ENCODE peak calls at places on chromosomes 12 and 14, in ten cellular contexts. One of them, this sample, is unnamed.

GRCh38 chr12:65278576-65279386 is at the start of gene MSRB3:
- DNase-seq in stimulated activated CD4-positive, alpha-beta T cell treated with anti-CD3 and anti-CD28 coated beads, Interleukin-2, amount 100 ng/mL, for 48 hours: no peak
- DNase-seq in substantia nigra: peak; percentile 26
- DNase-seq in heart left ventricle: peak; percentile 83
- DNase-seq in CD8-positive, alpha-beta memory T cell: peak; percentile 1
- DNase-seq in cardiac muscle cell: peak; percentile 88
- DNase-seq in amniotic stem cell: peak; percentile 77
- DNase-seq in H9: peak; percentile 82
- DNase-seq in cardiac fibroblast: peak; percentile 85
- DNase-seq in natural killer cell treated with Interleukin-12 subunit alpha and Interleukin-12 subunit beta and Interleukin-15 and Interleukin-18, amount 100 ng/mL, for 72 hours: peak; percentile 65
- DNase-seq in this sample: peak; percentile 10

GRCh38 chr12:6372403-6373003 is 2.9 kb downstream of the SCNN1A start:
- DNase-seq in stimulated activated CD4-positive, alpha-beta T cell treated with anti-CD3 and anti-CD28 coated beads, Interleukin-2, amount 100 ng/mL, for 48 hours: no peak
- DNase-seq in substantia nigra: no peak
- DNase-seq in heart left ventricle: no peak
- DNase-seq in CD8-positive, alpha-beta memory T cell: no peak
- DNase-seq in cardiac muscle cell: peak; percentile 93
- DNase-seq in amniotic stem cell: peak; percentile 40
- DNase-seq in H9: no peak
- DNase-seq in cardiac fibroblast: peak; percentile 90
- DNase-seq in natural killer cell treated with Interleukin-12 subunit alpha and Interleukin-12 subunit beta and Interleukin-15 and Interleukin-18, amount 100 ng/mL, for 72 hours: no peak
- DNase-seq in this sample: no peak

GRCh38 chr12:76531056-76531455 is 28.5 kb downstream of the OSBPL8 start:
- DNase-seq in stimulated activated CD4-positive, alpha-beta T cell treated with anti-CD3 and anti-CD28 coated beads, Interleukin-2, amount 100 ng/mL, for 48 hours: no peak
- DNase-seq in substantia nigra: no peak
- DNase-seq in heart left ventricle: no peak
- DNase-seq in CD8-positive, alpha-beta memory T cell: no peak
- DNase-seq in cardiac muscle cell: no peak
- DNase-seq in amniotic stem cell: no peak
- DNase-seq in H9: no peak
- DNase-seq in cardiac fibroblast: no peak
- DNase-seq in natural killer cell treated with Interleukin-12 subunit alpha and Interleukin-12 subunit beta and Interleukin-15 and Interleukin-18, amount 100 ng/mL, for 72 hours: no peak
- DNase-seq in this sample: no peak

GRCh38 chr12:110585231-110585799 is 2.2 kb upstream of the PPTC7 start:
- DNase-seq in stimulated activated CD4-positive, alpha-beta T cell treated with anti-CD3 and anti-CD28 coated beads, Interleukin-2, amount 100 ng/mL, for 48 hours: no peak
- DNase-seq in substantia nigra: no peak
- DNase-seq in heart left ventricle: peak; percentile 18
- DNase-seq in CD8-positive, alpha-beta memory T cell: no peak
- DNase-seq in cardiac muscle cell: peak; percentile 57
- DNase-seq in amniotic stem cell: no peak
- DNase-seq in H9: no peak
- DNase-seq in cardiac fibroblast: peak; percentile 59
- DNase-seq in natural killer cell treated with Interleukin-12 subunit alpha and Interleukin-12 subunit beta and Interleukin-15 and Interleukin-18, amount 100 ng/mL, for 72 hours: peak; percentile 76
- DNase-seq in this sample: no peak

GRCh38 chr14:93103392-93104080 is 12.2 kb downstream of the ITPK1 start:
- DNase-seq in stimulated activated CD4-positive, alpha-beta T cell treated with anti-CD3 and anti-CD28 coated beads, Interleukin-2, amount 100 ng/mL, for 48 hours: no peak
- DNase-seq in substantia nigra: no peak
- DNase-seq in heart left ventricle: peak; percentile 35
- DNase-seq in CD8-positive, alpha-beta memory T cell: peak; percentile 69
- DNase-seq in cardiac muscle cell: no peak
- DNase-seq in amniotic stem cell: no peak
- DNase-seq in H9: no peak
- DNase-seq in cardiac fibroblast: no peak
- DNase-seq in natural killer cell treated with Interleukin-12 subunit alpha and Interleukin-12 subunit beta and Interleukin-15 and Interleukin-18, amount 100 ng/mL, for 72 hours: peak; percentile 88
- DNase-seq in this sample: no peak

GRCh38 chr14:94816113-94816512 is 46.2 kb upstream of the GSC start:
- DNase-seq in stimulated activated CD4-positive, alpha-beta T cell treated with anti-CD3 and anti-CD28 coated beads, Interleukin-2, amount 100 ng/mL, for 48 hours: no peak
- DNase-seq in substantia nigra: no peak
- DNase-seq in heart left ventricle: no peak
- DNase-seq in CD8-positive, alpha-beta memory T cell: no peak
- DNase-seq in cardiac muscle cell: no peak
- DNase-seq in amniotic stem cell: peak; percentile 1
- DNase-seq in H9: peak; percentile 37
- DNase-seq in cardiac fibroblast: no peak
- DNase-seq in natural killer cell treated with Interleukin-12 subunit alpha and Interleukin-12 subunit beta and Interleukin-15 and Interleukin-18, amount 100 ng/mL, for 72 hours: no peak
- DNase-seq in this sample: no peak

GRCh38 chr12:64611430-64612286 is 1.4 kb downstream of the RASSF3 start:
- DNase-seq in stimulated activated CD4-positive, alpha-beta T cell treated with anti-CD3 and anti-CD28 coated beads, Interleukin-2, amount 100 ng/mL, for 48 hours: no peak
- DNase-seq in substantia nigra: no peak
- DNase-seq in heart left ventricle: peak; percentile 30
- DNase-seq in CD8-positive, alpha-beta memory T cell: peak; percentile 24
- DNase-seq in cardiac muscle cell: peak; percentile 33
- DNase-seq in amniotic stem cell: no peak
- DNase-seq in H9: no peak
- DNase-seq in cardiac fibroblast: peak; percentile 41
- DNase-seq in natural killer cell treated with Interleukin-12 subunit alpha and Interleukin-12 subunit beta and Interleukin-15 and Interleukin-18, amount 100 ng/mL, for 72 hours: no peak
- DNase-seq in this sample: no peak

GRCh38 chr12:10652192-10652591 is 21.7 kb downstream of the STYK1 start:
- DNase-seq in stimulated activated CD4-positive, alpha-beta T cell treated with anti-CD3 and anti-CD28 coated beads, Interleukin-2, amount 100 ng/mL, for 48 hours: no peak
- DNase-seq in substantia nigra: no peak
- DNase-seq in heart left ventricle: no peak
- DNase-seq in CD8-positive, alpha-beta memory T cell: no peak
- DNase-seq in cardiac muscle cell: peak; percentile 35
- DNase-seq in amniotic stem cell: no peak
- DNase-seq in H9: no peak
- DNase-seq in cardiac fibroblast: no peak
- DNase-seq in natural killer cell treated with Interleukin-12 subunit alpha and Interleukin-12 subunit beta and Interleukin-15 and Interleukin-18, amount 100 ng/mL, for 72 hours: no peak
- DNase-seq in this sample: no peak

GRCh38 chr14:87059060-87059827 is 933.7 kb downstream of the GALC start:
- DNase-seq in stimulated activated CD4-positive, alpha-beta T cell treated with anti-CD3 and anti-CD28 coated beads, Interleukin-2, amount 100 ng/mL, for 48 hours: no peak
- DNase-seq in substantia nigra: no peak
- DNase-seq in heart left ventricle: no peak
- DNase-seq in CD8-positive, alpha-beta memory T cell: no peak
- DNase-seq in cardiac muscle cell: no peak
- DNase-seq in amniotic stem cell: no peak
- DNase-seq in H9: no peak
- DNase-seq in cardiac fibroblast: no peak
- DNase-seq in natural killer cell treated with Interleukin-12 subunit alpha and Interleukin-12 subunit beta and Interleukin-15 and Interleukin-18, amount 100 ng/mL, for 72 hours: no peak
- DNase-seq in this sample: no peak

GRCh38 chr12:111359231-111359913 is 9.5 kb downstream of the PHETA1 start:
- DNase-seq in stimulated activated CD4-positive, alpha-beta T cell treated with anti-CD3 and anti-CD28 coated beads, Interleukin-2, amount 100 ng/mL, for 48 hours: peak; percentile 36
- DNase-seq in substantia nigra: no peak
- DNase-seq in heart left ventricle: no peak
- DNase-seq in CD8-positive, alpha-beta memory T cell: no peak
- DNase-seq in cardiac muscle cell: no peak
- DNase-seq in amniotic stem cell: no peak
- DNase-seq in H9: no peak
- DNase-seq in cardiac fibroblast: no peak
- DNase-seq in natural killer cell treated with Interleukin-12 subunit alpha and Interleukin-12 subunit beta and Interleukin-15 and Interleukin-18, amount 100 ng/mL, for 72 hours: peak; percentile 58
- DNase-seq in this sample: no peak

GRCh38 chr12:19529933-19530630 is 90.8 kb downstream of the AEBP2 start:
- DNase-seq in stimulated activated CD4-positive, alpha-beta T cell treated with anti-CD3 and anti-CD28 coated beads, Interleukin-2, amount 100 ng/mL, for 48 hours: no peak
- DNase-seq in substantia nigra: no peak
- DNase-seq in heart left ventricle: no peak
- DNase-seq in CD8-positive, alpha-beta memory T cell: no peak
- DNase-seq in cardiac muscle cell: peak; percentile 57
- DNase-seq in amniotic stem cell: no peak
- DNase-seq in H9: no peak
- DNase-seq in cardiac fibroblast: peak; percentile 52
- DNase-seq in natural killer cell treated with Interleukin-12 subunit alpha and Interleukin-12 subunit beta and Interleukin-15 and Interleukin-18, amount 100 ng/mL, for 72 hours: no peak
- DNase-seq in this sample: no peak

GRCh38 chr14:67331368-67332125 is 28.1 kb downstream of the ATP6V1D start:
- DNase-seq in stimulated activated CD4-positive, alpha-beta T cell treated with anti-CD3 and anti-CD28 coated beads, Interleukin-2, amount 100 ng/mL, for 48 hours: no peak
- DNase-seq in substantia nigra: no peak
- DNase-seq in heart left ventricle: no peak
- DNase-seq in CD8-positive, alpha-beta memory T cell: no peak
- DNase-seq in cardiac muscle cell: no peak
- DNase-seq in amniotic stem cell: no peak
- DNase-seq in H9: no peak
- DNase-seq in cardiac fibroblast: peak; percentile 3
- DNase-seq in natural killer cell treated with Interleukin-12 subunit alpha and Interleukin-12 subunit beta and Interleukin-15 and Interleukin-18, amount 100 ng/mL, for 72 hours: no peak
- DNase-seq in this sample: no peak

GRCh38 chr14:53247596-53248370 is 94.7 kb upstream of the DDHD1 start:
- DNase-seq in stimulated activated CD4-positive, alpha-beta T cell treated with anti-CD3 and anti-CD28 coated beads, Interleukin-2, amount 100 ng/mL, for 48 hours: no peak
- DNase-seq in substantia nigra: no peak
- DNase-seq in heart left ventricle: no peak
- DNase-seq in CD8-positive, alpha-beta memory T cell: no peak
- DNase-seq in cardiac muscle cell: no peak
- DNase-seq in amniotic stem cell: no peak
- DNase-seq in H9: no peak
- DNase-seq in cardiac fibroblast: no peak
- DNase-seq in natural killer cell treated with Interleukin-12 subunit alpha and Interleukin-12 subunit beta and Interleukin-15 and Interleukin-18, amount 100 ng/mL, for 72 hours: no peak
- DNase-seq in this sample: no peak